ENCODE peak calls at places on chromosomes 3 and 15, in four cellular contexts. A is A549, N is heart right ventricle, U is endothelial cell of umbilical vein. G is an unnamed sample.

GRCh38 chr3:99909714-99910508 is 92.2 kb downstream of the CMSS1 start:
- DNase-seq in U (peak; percentile 61), N (no peak), A (peak; percentile 71), G (no peak)

GRCh38 chr3:156483961-156484787 is 70.7 kb downstream of the SSR3 start:
- DNase-seq in N (no peak), U (peak; percentile 82), A (no peak), G (no peak)

GRCh38 chr3:142276780-142277179 is 51.4 kb upstream of the GK5 start:
- DNase-seq in N (no peak), A (no peak), U (no peak), G (no peak)

GRCh38 chr3:158808697-158809096 is 6.8 kb downstream of the MFSD1 start:
- DNase-seq in N (no peak), A (no peak), U (no peak), G (no peak)

GRCh38 chr3:72338942-72339749 is 509.1 kb downstream of the SHQ1 start:
- DNase-seq in U (peak; percentile 80), N (no peak), A (peak; percentile 85), G (no peak)

GRCh38 chr3:14411166-14411526 is 8.7 kb downstream of the SLC6A6 start:
- DNase-seq in N (no peak), U (no peak), A (peak; percentile 75), G (no peak)

GRCh38 chr3:61954097-61954528 is 392.7 kb downstream of the PTPRG start:
- DNase-seq in N (no peak), A (no peak), U (no peak), G (no peak)

GRCh38 chr15:85646538-85647091 is 148.1 kb downstream of the KLHL25 start:
- DNase-seq in A (no peak), U (peak; percentile 12), N (no peak), G (no peak)

GRCh38 chr3:69649713-69650419 is 89.4 kb upstream of the MITF start:
- DNase-seq in U (peak; percentile 75), N (no peak), A (no peak), G (no peak)

G was measured in HuH-7.